ENCODE peak calls at places on chromosomes 12 and 14, in five cellular contexts. C is breast epithelium, L is uterus, T is fibroblast of lung, S is gastrocnemius medialis. W is an unnamed sample.

GRCh38 chr12:59149995-59150642 is 229.8 kb upstream of the LRIG3 start:
- DNase-seq in L (no peak), T (peak; percentile 90), C (no peak), S (no peak), W (no peak)

GRCh38 chr12:74801625-74802024 is 264.0 kb downstream of the ATXN7L3B start:
- DNase-seq in T (no peak), C (no peak), S (no peak), L (no peak), W (no peak)

GRCh38 chr14:99179946-99180345 is 92.1 kb downstream of the BCL11B start:
- DNase-seq in S (no peak), T (no peak), L (no peak), C (peak; percentile 24), W (no peak)

GRCh38 chr14:49861923-49862673 is 9.5 kb upstream of the NEMF start:
- DNase-seq in L (peak; percentile 87), S (peak; percentile 69), T (peak; percentile 94), C (peak; percentile 90), W (peak; percentile 92)

GRCh38 chr12:107515446-107515958 is 170.1 kb upstream of the PWP1 start:
- DNase-seq in S (peak; percentile 59), T (peak; percentile 72), C (no peak), L (no peak), W (peak; percentile 80)

GRCh38 chr12:59699408-59700144 is 103.7 kb downstream of the SLC16A7 start:
- DNase-seq in C (no peak), L (no peak), S (no peak), T (peak; percentile 94), W (no peak)

GRCh38 chr12:22882559-22882958 is 257.6 kb downstream of the ETNK1 start:
- DNase-seq in L (no peak), C (no peak), T (no peak), S (no peak), W (no peak)

GRCh38 chr14:68941820-68942219 is 37.3 kb downstream of the ACTN1 start:
- DNase-seq in T (peak; percentile 87), C (peak; percentile 76), L (no peak), S (no peak), W (peak; percentile 96)

GRCh38 chr14:93731753-93732152 is 56.5 kb downstream of the PRIMA1 start:
- DNase-seq in C (no peak), T (no peak), S (no peak), L (no peak), W (no peak)

GRCh38 chr14:51498411-51499227 is 153.1 kb upstream of the FRMD6 start:
- DNase-seq in S (no peak), C (no peak), L (no peak), T (no peak), W (no peak)

GRCh38 chr12:12776261-12776660 is 9.2 kb upstream of the APOLD1 start:
- DNase-seq in L (no peak), S (no peak), T (no peak), C (no peak), W (no peak)

GRCh38 chr14:59601056-59601455 is 24.4 kb upstream of the CCDC175 start:
- DNase-seq in C (no peak), T (no peak), L (no peak), S (no peak), W (no peak)

GRCh38 chr14:64767215-64767964 is 63.2 kb downstream of the PLEKHG3 start:
- DNase-seq in L (no peak), S (no peak), T (no peak), C (no peak), W (no peak)

GRCh38 chr14:20866963-20867362 is 24.2 kb upstream of the RNASE3 start:
- DNase-seq in S (no peak), L (no peak), C (no peak), T (no peak), W (no peak)

GRCh38 chr14:81221579-81222102 is 882 bp upstream of the GTF2A1 start:
- DNase-seq in C (no peak), S (no peak), T (no peak), L (no peak), W (no peak)

GRCh38 chr12:57940915-57941164 is 527 bp upstream of the ATP23 start:
- DNase-seq in S (no peak), T (no peak), C (no peak), L (no peak), W (no peak)

GRCh38 chr14:53865716-53866115 is 90.9 kb downstream of the BMP4 start:
- DNase-seq in C (no peak), L (no peak), T (no peak), S (no peak), W (no peak)

GRCh38 chr14:94748667-94749347 is 21.1 kb downstream of the GSC start:
- DNase-seq in C (no peak), T (no peak), L (no peak), S (no peak), W (no peak)

GRCh38 chr12:132445884-132446471 is 44.0 kb upstream of the FBRSL1 start:
- DNase-seq in L (peak; percentile 26), C (no peak), T (peak; percentile 82), S (no peak), W (no peak)

GRCh38 chr12:5556033-5556614 is 124.2 kb downstream of the NTF3 start:
- DNase-seq in L (no peak), C (no peak), T (no peak), S (no peak), W (no peak)

GRCh38 chr12:100790558-100790957 is 4.0 kb upstream of the ANO4 start:
- DNase-seq in T (no peak), L (no peak), C (no peak), S (no peak), W (no peak)

GRCh38 chr12:83389237-83389996 is 702.7 kb downstream of the TMTC2 start:
- DNase-seq in C (no peak), L (no peak), T (no peak), S (no peak), W (no peak)

GRCh38 chr12:19018302-19018980 is 111.1 kb upstream of the PLEKHA5 start:
- DNase-seq in C (no peak), L (no peak), T (peak; percentile 80), S (no peak), W (no peak)

GRCh38 chr12:121799842-121800693 is 3.7 kb upstream of the SETD1B start:
- DNase-seq in S (peak; percentile 90), C (peak; percentile 90), T (peak; percentile 93), L (peak; percentile 95), W (peak; percentile 93)

GRCh38 chr12:79296871-79297270 is 393.9 kb downstream of the PAWR start:
- DNase-seq in C (no peak), L (no peak), S (no peak), T (no peak), W (no peak)

GRCh38 chr12:110230655-110231054 is 50.4 kb upstream of the ATP2A2 start:
- DNase-seq in S (no peak), T (no peak), L (no peak), C (no peak), W (no peak)

GRCh38 chr12:128910629-128911028 is 57.4 kb downstream of the GLT1D1 start:
- DNase-seq in C (no peak), S (no peak), L (no peak), T (no peak), W (no peak)

GRCh38 chr14:55303646-55304277 is 32.5 kb downstream of the FBXO34 start:
- DNase-seq in L (no peak), T (peak; percentile 42), C (no peak), S (no peak), W (no peak)

GRCh38 chr12:131370321-131370720 is 340.6 kb upstream of the SFSWAP start:
- DNase-seq in L (no peak), T (no peak), S (no peak), C (no peak), W (no peak)

DNA sequence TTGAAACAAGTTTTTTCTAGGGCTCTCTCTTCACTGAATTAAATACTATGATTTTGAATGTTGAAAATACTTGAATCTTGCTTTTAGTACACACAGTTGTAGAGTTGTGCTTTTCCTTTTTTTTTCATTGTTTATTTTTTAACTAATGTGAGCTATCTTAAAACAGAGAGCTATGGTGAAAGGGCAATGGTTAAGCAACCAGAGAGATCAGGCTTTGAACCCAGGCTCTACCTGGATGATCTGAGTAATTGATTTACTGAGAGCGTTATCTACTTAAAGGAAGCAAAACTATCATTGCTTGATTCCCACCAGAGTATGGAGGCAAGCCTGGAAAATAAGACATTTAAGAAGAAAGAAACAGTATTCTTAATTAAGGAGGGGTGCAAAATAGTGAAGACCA is 138.6 kb downstream of the DUSP6 start:
- DNase-seq in T (no peak), S (no peak), L (no peak), C (no peak), W (no peak)
- TF ChIP-seq CTCF in T (no peak), S (no peak), L (no peak), C (no peak), W (no peak)

DNA sequence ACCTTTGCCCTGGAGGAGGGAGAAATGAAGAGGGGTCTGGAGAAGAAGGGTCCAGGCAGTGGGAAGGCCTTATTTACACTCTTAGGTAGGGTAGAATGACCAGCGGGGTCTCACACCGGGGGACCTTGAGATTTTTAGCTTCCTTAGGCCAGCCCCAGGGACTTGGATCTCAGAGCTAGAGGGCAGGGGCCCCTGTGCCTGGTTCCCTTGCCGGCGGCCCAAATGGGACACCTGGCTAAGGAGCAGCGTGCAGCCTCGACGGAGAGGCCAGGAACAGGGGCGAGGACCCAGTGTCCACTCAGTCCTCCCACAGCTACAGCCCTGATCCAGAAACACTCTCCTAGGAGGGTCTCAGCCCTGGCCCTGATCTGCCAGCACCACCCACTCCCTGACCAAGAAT is 41.8 kb downstream of the DIO3 start:
- DNase-seq in C (no peak), S (no peak), L (no peak), T (no peak), W (peak; percentile 59)
- H3K27ac ChIP-seq in C (no peak overlapping the region), S (no peak overlapping the region), L (no peak overlapping the region), T (no peak overlapping the region), W (no peak overlapping the region)

DNA sequence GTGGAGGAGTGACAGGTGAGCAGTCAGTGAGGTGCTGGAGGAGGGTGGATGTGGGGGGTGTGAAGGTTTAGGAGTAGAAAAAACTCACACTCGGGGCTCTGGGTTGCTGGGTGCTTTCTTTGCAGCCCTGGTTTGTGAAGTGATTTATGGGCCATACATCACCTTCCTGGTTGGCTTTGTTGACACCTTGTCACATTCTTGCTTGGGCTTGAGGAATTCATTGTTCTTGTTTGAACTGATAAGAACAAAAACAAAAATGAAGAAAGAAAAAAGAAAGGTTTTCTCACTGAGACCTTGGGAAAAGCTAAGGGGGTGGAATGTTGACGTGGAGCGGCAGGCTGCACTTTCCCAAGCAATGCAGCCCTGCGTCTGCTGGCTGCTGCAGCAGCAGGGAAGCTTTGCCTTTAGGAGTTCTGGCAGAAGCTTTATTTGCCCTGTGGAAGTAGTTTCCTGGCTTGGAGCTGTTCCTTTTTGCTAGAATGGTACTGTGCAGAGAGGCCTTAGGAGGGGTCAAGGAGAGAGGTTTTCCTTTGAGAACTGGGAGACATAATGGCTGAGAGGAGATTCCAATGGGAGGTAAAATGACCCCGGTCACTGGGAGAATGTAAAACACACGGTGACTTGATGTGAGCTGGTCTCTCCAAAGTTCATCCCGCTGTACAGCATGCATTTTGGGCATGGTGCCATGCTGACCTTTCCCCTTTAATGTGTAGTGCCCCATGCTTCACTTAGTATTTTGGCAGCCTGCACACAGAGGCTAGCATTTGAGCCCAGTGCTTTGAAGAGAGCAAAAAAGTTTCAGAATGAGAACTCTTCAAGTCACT is 52.8 kb downstream of the HMGA2 start:
- DNase-seq in L (no peak), T (peak; percentile 88), S (no peak), C (no peak), W (no peak)
- TF ChIP-seq CTCF in L (no peak), T (no peak), S (no peak), C (no peak), W (no peak)

DNA sequence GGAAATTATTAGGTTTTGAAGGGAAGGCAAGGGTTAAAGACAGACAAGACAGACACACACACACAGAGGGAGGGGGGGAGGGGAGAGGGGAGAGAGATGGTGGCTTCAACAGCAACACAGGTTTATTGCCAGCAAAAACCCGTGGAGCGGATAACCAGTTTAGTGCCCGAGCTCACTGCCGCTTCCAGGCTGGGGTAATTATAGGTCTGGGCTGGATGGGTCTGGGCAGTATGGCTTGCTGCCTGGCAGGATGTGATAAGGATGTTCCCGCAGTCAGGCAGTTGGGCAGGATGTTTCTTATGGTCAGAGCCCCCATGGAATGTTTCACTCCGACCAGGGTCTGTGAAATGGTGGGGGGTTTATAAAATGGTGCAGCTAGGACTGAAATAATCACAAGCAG is 4.4 kb upstream of the TDRD9 start:
- DNase-seq in S (no peak), T (no peak), L (no peak), C (no peak), W (no peak)
- H3K27ac ChIP-seq in S (no peak overlapping the region), T (no peak overlapping the region), L (no peak overlapping the region), C (no peak overlapping the region), W (no peak overlapping the region)